ENCODE peak calls at places on chromosome 21, in eight cellular contexts. X is NCI-H774; O is NCI-H1417 treated with DMSO at 0.1 percent for 48 hours; Z is KBM-7; R is HL-60; L is activated CD4-positive, alpha-beta T cell treated with anti-CD3 and anti-CD28 coated beads, Interleukin-2, amount 50 U/mL, for 4 hours; M is fibroblast of lung; N is HS-5. D is an unnamed sample.

GRCh38 chr21:43799301-43799840 is 10.0 kb downstream of the RRP1 start:
- DNase-seq in X (no peak), O (no peak), Z (no peak), R (no peak), L (no peak), M (no peak), N (no peak), D (no peak)

GRCh38 chr21:28148400-28149064 is 844.1 kb downstream of the LTN1 start:
- DNase-seq in X (no peak), O (no peak), Z (no peak), R (no peak), L (no peak), M (peak; percentile 22), N (no peak), D (no peak)

GRCh38 chr21:23740463-23740862 is 1866.8 kb downstream of the MRPL39 start:
- DNase-seq in X (no peak), O (no peak), Z (no peak), R (no peak), L (no peak), M (no peak), N (no peak), D (no peak)

GRCh38 chr21:38075833-38076567 is 159.7 kb upstream of the KCNJ6 start:
- DNase-seq in X (no peak), O (no peak), Z (no peak), R (no peak), L (no peak), M (no peak), N (no peak), D (no peak)

GRCh38 chr21:31108969-31109368 is 70.7 kb upstream of the KRTAP19-8 start:
- DNase-seq in X (no peak), O (no peak), Z (no peak), R (no peak), L (no peak), M (peak; percentile 3), N (no peak), D (no peak)

GRCh38 chr21:46369520-46370235 is 45.7 kb downstream of the PCNT start:
- DNase-seq in X (no peak), O (no peak), Z (peak; percentile 67), R (peak; percentile 36), L (no peak), M (no peak), N (no peak), D (no peak)

GRCh38 chr21:33244082-33244780 is 14.5 kb downstream of the IFNAR2 start:
- DNase-seq in X (no peak), O (no peak), Z (peak; percentile 51), R (no peak), L (no peak), M (peak; percentile 79), N (no peak), D (no peak)

GRCh38 chr21:17231771-17232170 is 281.1 kb upstream of the CXADR start:
- DNase-seq in X (no peak), O (no peak), Z (no peak), R (no peak), L (no peak), M (no peak), N (no peak), D (no peak)

GRCh38 chr21:26918318-26919065 is 48.4 kb downstream of the ADAMTS5 start:
- DNase-seq in X (no peak), O (no peak), Z (no peak), R (no peak), L (no peak), M (peak; percentile 15), N (peak; percentile 50), D (no peak)

GRCh38 chr21:42262826-42263225 is 43.9 kb downstream of the ABCG1 start:
- DNase-seq in X (no peak), O (no peak), Z (no peak), R (no peak), L (no peak), M (no peak), N (no peak), D (no peak)

GRCh38 chr21:36639769-36640168 is 59.1 kb upstream of the SIM2 start:
- DNase-seq in X (no peak), O (no peak), Z (no peak), R (no peak), L (no peak), M (no peak), N (no peak), D (peak; percentile 19)

GRCh38 chr21:44029460-44030087 is 17.5 kb downstream of the TRAPPC10 start:
- DNase-seq in X (no peak), O (no peak), Z (no peak), R (no peak), L (no peak), M (no peak), N (no peak), D (no peak)

GRCh38 chr21:45228171-45228641 is 59.5 kb downstream of the POFUT2 start:
- DNase-seq in X (no peak), O (no peak), Z (no peak), R (no peak), L (peak; percentile 54), M (peak; percentile 99), N (peak; percentile 92), D (no peak)

GRCh38 chr21:29105218-29105617 is 25.2 kb upstream of the MAP3K7CL start:
- DNase-seq in X (no peak), O (no peak), Z (no peak), R (no peak), L (no peak), M (peak; percentile 81), N (peak; percentile 62), D (no peak)

GRCh38 chr21:39625211-39625895 is 12.6 kb downstream of the B3GALT5 start:
- DNase-seq in X (no peak), O (no peak), Z (no peak), R (no peak), L (no peak), M (no peak), N (no peak), D (no peak)

GRCh38 chr21:26810266-26810665 is 34.9 kb downstream of the ADAMTS1 start:
- DNase-seq in X (no peak), O (no peak), Z (no peak), R (no peak), L (no peak), M (no peak), N (no peak), D (no peak)

GRCh38 chr21:45945868-45946210 is 35.7 kb upstream of the COL6A1 start:
- DNase-seq in X (no peak), O (no peak), Z (no peak), R (no peak), L (no peak), M (no peak), N (no peak), D (no peak)

GRCh38 chr21:34345892-34346291 is 17.9 kb upstream of the KCNE2 start:
- DNase-seq in X (no peak), O (no peak), Z (no peak), R (no peak), L (no peak), M (no peak), N (no peak), D (no peak)

GRCh38 chr21:41142051-41142795 is 25.7 kb upstream of the BACE2 start:
- DNase-seq in X (no peak), O (peak; percentile 6), Z (no peak), R (no peak), L (no peak), M (peak; percentile 97), N (peak; percentile 38), D (peak; percentile 72)

GRCh38 chr21:39353295-39353694 is 4.4 kb upstream of the HMGN1 start:
- DNase-seq in X (no peak), O (no peak), Z (no peak), R (no peak), L (no peak), M (no peak), N (no peak), D (no peak)